ENCODE peak calls at places on chromosomes 7 and 10, in seven cellular contexts. G, N, W, L, M, J and U are unnamed samples.

GRCh38 chr7:87144173-87144657 is 8.0 kb upstream of the DMTF1 start:
- DNase-seq in J (no peak), N (no peak), G (no peak), L (no peak), M (peak), W (no peak), U (no peak)

GRCh38 chr7:122055072-122055471 is 89.0 kb downstream of the AASS start:
- DNase-seq in G (no peak), M (no peak), J (no peak), L (no peak), N (no peak), W (peak), U (no peak)

GRCh38 chr10:51852297-51852696 is 152.9 kb upstream of the CSTF2T start:
- DNase-seq in L (no peak), W (no peak), J (no peak), G (no peak), M (no peak), N (no peak), U (no peak)

GRCh38 chr10:124558901-124559321 is 97.3 kb downstream of the LHPP start:
- DNase-seq in L (no peak), N (no peak), W (no peak), G (no peak), M (no peak), J (no peak), U (no peak)

GRCh38 chr10:109191341-109191740 is 732.0 kb downstream of the XPNPEP1 start:
- DNase-seq in J (peak), L (no peak), W (no peak), N (no peak), G (no peak), M (no peak), U (no peak)

GRCh38 chr10:91883549-91884542 is 25.4 kb downstream of the FGFBP3 start:
- DNase-seq in M (no peak), G (no peak), J (no peak), L (peak), W (peak), N (peak), U (no peak)

GRCh38 chr7:81002471-81002870 is 83.6 kb upstream of the SEMA3C start:
- DNase-seq in J (no peak), L (no peak), W (no peak), G (no peak), N (no peak), M (no peak), U (no peak)

GRCh38 chr10:6337382-6337781 is 134.7 kb downstream of the PFKFB3 start:
- DNase-seq in L (peak), J (no peak), N (no peak), M (no peak), W (peak), G (no peak), U (no peak)

GRCh38 chr10:1050145-1050544 is 1.2 kb upstream of the IDI1 start:
- DNase-seq in W (peak), G (no peak), J (no peak), M (no peak), N (no peak), L (no peak), U (no peak)

GRCh38 chr7:6139189-6139996 is 108.2 kb downstream of the ANKRD61 start:
- DNase-seq in L (no peak), N (no peak), M (no peak), G (no peak), W (no peak), J (no peak), U (no peak)

GRCh38 chr7:76507723-76508406 is 2.5 kb upstream of the UPK3B start:
- DNase-seq in G (no peak), M (no peak), N (peak), L (no peak), J (no peak), W (no peak), U (no peak)

GRCh38 chr7:27955011-27955410 is 215.0 kb downstream of the TAX1BP1 start:
- DNase-seq in G (no peak), M (no peak), N (no peak), W (no peak), J (no peak), L (no peak), U (no peak)

GRCh38 chr7:134873253-134873652 is 93.8 kb downstream of the CALD1 start:
- DNase-seq in W (no peak), M (no peak), L (no peak), N (no peak), J (no peak), G (no peak), U (no peak)

GRCh38 chr7:18345641-18346234 is 149.8 kb upstream of the HDAC9 start:
- DNase-seq in G (no peak), L (peak), J (no peak), M (no peak), N (no peak), W (peak), U (peak)

GRCh38 chr7:149855368-149856305 is 17.5 kb downstream of the ZNF862 start:
- DNase-seq in M (no peak), G (peak), W (peak), L (peak), J (peak), N (no peak), U (peak)

GRCh38 chr10:15504101-15504840 is 133.2 kb upstream of the FAM171A1 start:
- DNase-seq in G (peak), L (peak), W (peak), N (no peak), M (no peak), J (no peak), U (no peak)

GRCh38 chr7:159022238-159022993 is 122.3 kb downstream of the VIPR2 start:
- DNase-seq in N (no peak), J (no peak), M (no peak), G (no peak), L (peak), W (peak), U (no peak)

GRCh38 chr10:20677340-20677739 is 219.8 kb downstream of the NEBL start:
- DNase-seq in J (no peak), L (no peak), N (no peak), G (no peak), M (no peak), W (no peak), U (no peak)

GRCh38 chr10:124482401-124482800 is 20.8 kb downstream of the LHPP start:
- DNase-seq in G (no peak), M (no peak), N (no peak), J (no peak), L (no peak), W (no peak), U (no peak)

GRCh38 chr7:95420996-95421846 is 13.6 kb downstream of the PON2 start:
- DNase-seq in J (no peak), M (no peak), W (no peak), N (no peak), L (peak), G (no peak), U (no peak)

GRCh38 chr10:68666280-68666760 is 54.7 kb upstream of the CCAR1 start:
- DNase-seq in L (peak), W (peak), J (no peak), M (no peak), G (peak), N (no peak), U (no peak)

GRCh38 chr7:1810961-1811849 is 141.1 kb downstream of the ELFN1 start:
- DNase-seq in G (peak), M (no peak), N (peak), L (no peak), W (no peak), J (no peak), U (no peak)

GRCh38 chr10:60572511-60573194 is 183.0 kb upstream of the ANK3 start:
- DNase-seq in W (peak), L (peak), G (peak), M (no peak), N (no peak), J (no peak), U (no peak)

GRCh38 chr10:19987931-19988330 is 171.7 kb downstream of the PLXDC2 start:
- DNase-seq in G (no peak), N (no peak), M (no peak), W (no peak), L (no peak), J (no peak), U (no peak)

GRCh38 chr7:76509931-76510877 is at the start of gene UPK3B:
- DNase-seq in G (no peak), J (no peak), N (peak), L (peak), W (no peak), M (no peak), U (no peak)

GRCh38 chr10:24963646-24964045 is 11.2 kb upstream of the PRTFDC1 start:
- DNase-seq in W (no peak), G (no peak), N (no peak), M (no peak), L (no peak), J (no peak), U (no peak)

GRCh38 chr10:121607310-121608055 is 9.2 kb upstream of the FGFR2 start:
- DNase-seq in M (no peak), G (no peak), N (no peak), L (no peak), W (no peak), J (no peak), U (no peak)

GRCh38 chr7:44977304-44977858 is 1.4 kb downstream of the MYO1G start:
- DNase-seq in L (no peak), G (no peak), W (peak), J (no peak), M (no peak), N (no peak), U (no peak)

GRCh38 chr7:20330797-20331230 is at the start of gene ITGB8:
- DNase-seq in W (peak), M (no peak), L (no peak), G (no peak), N (no peak), J (no peak), U (no peak)

GRCh38 chr7:155631155-155631554 is 13.3 kb upstream of the RBM33 start:
- DNase-seq in W (no peak), M (no peak), G (no peak), N (no peak), J (no peak), L (no peak), U (no peak)

GRCh38 chr7:5426226-5426475 is 2.5 kb upstream of the TNRC18 start:
- DNase-seq in J (no peak), W (peak), M (no peak), L (peak), N (no peak), G (no peak), U (no peak)

GRCh38 chr10:51867956-51868355 is 168.6 kb upstream of the CSTF2T start:
- DNase-seq in N (no peak), J (no peak), W (peak), M (no peak), L (peak), G (peak), U (no peak)

GRCh38 chr10:64112697-64113367 is 591.6 kb downstream of the REEP3 start:
- DNase-seq in N (no peak), M (no peak), L (no peak), G (no peak), W (no peak), J (no peak), U (no peak)

GRCh38 chr7:116075351-116076145 is 45.0 kb upstream of the TFEC start:
- DNase-seq in M (no peak), L (peak), J (no peak), G (no peak), W (peak), N (no peak), U (no peak)

GRCh38 chr10:132422169-132422691 is 25.2 kb downstream of the PWWP2B start:
- DNase-seq in J (no peak), N (no peak), M (no peak), L (no peak), W (no peak), G (no peak), U (no peak)

GRCh38 chr10:88066876-88067275 is 203.5 kb downstream of the PTEN start:
- DNase-seq in N (no peak), M (no peak), J (no peak), G (no peak), L (no peak), W (no peak), U (no peak)

GRCh38 chr7:55130554-55131198 is 111.9 kb downstream of the EGFR start:
- DNase-seq in M (no peak), J (no peak), N (peak), L (peak), W (peak), G (no peak), U (no peak)

GRCh38 chr10:132861884-132862461 is 76.0 kb upstream of the NKX6-2 start:
- DNase-seq in M (no peak), W (no peak), G (no peak), N (peak), L (no peak), J (no peak), U (no peak)

GRCh38 chr7:42522227-42522991 is 285.4 kb upstream of the GLI3 start:
- DNase-seq in N (no peak), J (no peak), G (no peak), L (no peak), M (no peak), W (peak), U (no peak)